ENCODE peak calls at places on chromosomes 16 and 17, in five cellular contexts. H is gastrocnemius medialis, A is A549, N is uterus, W is heart left ventricle. U is an unnamed sample.

GRCh38 chr16:11151156-11151904 is 104.7 kb downstream of the SOCS1 start:
- DNase-seq in H (no peak), A (no peak), N (no peak), W (no peak), U (no peak)

GRCh38 chr16:1296688-1297412 is 12.6 kb upstream of the UBE2I start:
- DNase-seq in H (peak), A (peak), N (no peak), W (no peak), U (peak)

GRCh38 chr17:61687769-61688168 is 96.8 kb upstream of the NACA2 start:
- DNase-seq in H (no peak), A (no peak), N (no peak), W (no peak), U (no peak)

GRCh38 chr17:80671823-80672105 is 127.1 kb downstream of the RPTOR start:
- DNase-seq in H (no peak), A (no peak), N (no peak), W (no peak), U (no peak)

GRCh38 chr16:24977673-24978065 is 37.5 kb downstream of the ARHGAP17 start:
- DNase-seq in H (no peak), A (no peak), N (no peak), W (no peak), U (no peak)

GRCh38 chr17:3539881-3540540 is 17.6 kb downstream of the TRPV3 start:
- DNase-seq in H (no peak), A (no peak), N (no peak), W (no peak), U (no peak)

GRCh38 chr16:20622498-20622870 is 46.3 kb upstream of the ACSM2B start:
- DNase-seq in H (no peak), A (no peak), N (no peak), W (no peak), U (no peak)

GRCh38 chr16:81873843-81874752 is 95.0 kb downstream of the PLCG2 start:
- DNase-seq in H (no peak), A (peak), N (peak), W (no peak), U (peak)

GRCh38 chr16:49890876-49891275 is 35.0 kb upstream of the ZNF423 start:
- DNase-seq in H (no peak), A (no peak), N (no peak), W (peak), U (no peak)

GRCh38 chr16:51394401-51394800 is 243.3 kb upstream of the SALL1 start:
- DNase-seq in H (no peak), A (no peak), N (no peak), W (no peak), U (no peak)

GRCh38 chr16:64428463-64428862 is 693.4 kb downstream of the CDH11 start:
- DNase-seq in H (no peak), A (no peak), N (no peak), W (no peak), U (peak)

GRCh38 chr17:59746849-59747445 is 39.5 kb downstream of the VMP1 start:
- DNase-seq in H (no peak), A (peak), N (no peak), W (no peak), U (peak)

GRCh38 chr17:16924701-16925440 is 47.0 kb downstream of the TNFRSF13B start:
- DNase-seq in H (no peak), A (no peak), N (no peak), W (no peak), U (no peak)

GRCh38 chr17:50972579-50972978 is 106.4 kb upstream of the TOB1 start:
- DNase-seq in H (no peak), A (no peak), N (no peak), W (no peak), U (no peak)

GRCh38 chr17:48457080-48457836 is 27.2 kb upstream of the SKAP1 start:
- DNase-seq in H (no peak), A (peak), N (peak), W (peak), U (no peak)

GRCh38 chr17:82882715-82883446 is 43.1 kb upstream of the ZNF750 start:
- DNase-seq in H (no peak), A (no peak), N (no peak), W (peak), U (no peak)

GRCh38 chr16:61813339-61813738 is 222.9 kb downstream of the CDH8 start:
- DNase-seq in H (no peak), A (no peak), N (no peak), W (no peak), U (no peak)

GRCh38 chr16:14186954-14187306 is 115.8 kb downstream of the MRTFB start:
- DNase-seq in H (peak), A (no peak), N (no peak), W (no peak), U (no peak)

GRCh38 chr17:65514082-65514481 is 47.4 kb downstream of the AXIN2 start:
- DNase-seq in H (no peak), A (no peak), N (no peak), W (no peak), U (no peak)
- TF ChIP-seq POLR2A in H (no peak), A (no peak), N (no peak), W (no peak), U (no peak)

GRCh38 chr17:36949461-36949927 is 740 bp downstream of the AATF start:
- DNase-seq in H (no peak), A (no peak), N (no peak), W (no peak), U (no peak)

GRCh38 chr17:36950027-36950426 is 1.3 kb downstream of the AATF start:
- DNase-seq in H (no peak), A (no peak), N (no peak), W (no peak), U (no peak)

GRCh38 chr17:36947922-36948716 is 635 bp upstream of the AATF start:
- DNase-seq in H (no peak), A (no peak), N (no peak), W (no peak), U (peak)

GRCh38 chr17:36946726-36947091 is 2.0 kb upstream of the AATF start:
- DNase-seq in H (no peak), A (no peak), N (no peak), W (no peak), U (no peak)

GRCh38 chr17:36948717-36949460 is at the start of gene AATF:
- DNase-seq in H (peak), A (peak), N (peak), W (peak), U (peak)
- TF ChIP-seq POLR2A in H (peak), A (peak), N (peak), W (no peak), U (peak)

GRCh38 chr17:78186689-78187595 is at the start of the genes AFMID and TK1:
- DNase-seq in H (peak), A (peak), N (peak), W (peak), U (peak)
- TF ChIP-seq POLR2A in H (peak), A (peak), N (no peak), W (peak), U (peak)

DNA sequence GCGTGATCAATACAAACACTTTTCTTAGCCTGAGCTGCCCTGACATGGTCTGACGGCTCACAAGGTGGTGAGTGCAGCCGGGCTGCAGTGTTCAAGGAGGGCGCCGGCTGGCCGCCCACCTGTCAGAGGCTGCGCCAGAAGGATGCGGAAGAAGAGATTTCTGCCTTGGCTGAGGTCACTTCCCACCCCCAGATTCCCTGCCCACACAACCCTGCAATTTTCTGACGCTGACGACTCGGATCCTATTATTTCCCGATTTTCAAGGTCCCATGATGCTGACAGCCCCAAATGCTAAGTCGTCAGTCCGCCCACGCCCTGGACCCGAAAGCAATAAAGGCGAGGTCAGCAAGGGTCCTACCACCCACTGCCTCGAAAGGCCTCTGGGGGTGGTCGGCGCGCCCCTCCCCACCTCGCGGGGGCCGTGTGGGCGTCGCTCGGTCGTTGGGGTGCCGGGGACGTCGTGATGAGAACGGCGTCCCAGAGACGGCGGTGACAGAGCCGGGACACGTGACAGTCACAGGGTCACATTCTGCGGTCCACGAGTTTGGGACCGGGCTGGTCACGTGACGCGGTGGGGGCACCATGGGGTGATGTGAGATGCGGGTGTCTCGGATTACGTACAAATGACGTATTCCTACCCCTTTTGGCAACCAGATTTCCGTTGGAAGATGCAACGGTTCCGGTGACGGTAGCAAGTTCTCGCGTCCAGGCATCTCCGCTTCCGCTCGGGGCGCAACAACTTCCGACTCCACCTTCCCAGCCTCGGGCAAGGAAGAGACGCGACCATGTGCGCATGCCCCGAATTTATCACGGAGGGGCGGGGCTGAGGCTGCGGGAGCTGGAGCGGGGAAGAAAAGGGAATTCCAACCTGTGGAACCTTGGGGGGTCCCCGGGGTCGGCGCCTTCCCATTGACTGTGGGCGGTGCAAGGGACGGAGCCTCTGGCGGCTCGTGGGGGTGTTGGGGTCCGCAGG is at the start of gene STX4:
- DNase-seq in H (peak), A (peak), N (peak), W (peak), U (peak)
- TF ChIP-seq POLR2A in H (peak), A (no peak), N (peak), W (no peak), U (peak)

GRCh38 chr16:28925386-28926228 is 569 bp upstream of the RABEP2 start:
- DNase-seq in H (peak), A (peak), N (peak), W (peak), U (peak)
- TF ChIP-seq POLR2A in H (peak), A (peak), N (peak), W (no peak), U (peak)

GRCh38 chr16:85228463-85228862 is 116.2 kb upstream of the CIBAR2 start:
- DNase-seq in H (no peak), A (no peak), N (no peak), W (no peak), U (no peak)

GRCh38 chr16:85228970-85229430 is 116.7 kb upstream of the CIBAR2 start:
- DNase-seq in H (no peak), A (no peak), N (no peak), W (no peak), U (no peak)

GRCh38 chr16:85225721-85226120 is 113.4 kb upstream of the CIBAR2 start:
- DNase-seq in H (no peak), A (no peak), N (no peak), W (no peak), U (no peak)

GRCh38 chr16:85227924-85228462 is 115.7 kb upstream of the CIBAR2 start:
- DNase-seq in H (no peak), A (no peak), N (peak), W (no peak), U (no peak)

GRCh38 chr16:85227262-85227923 is 115.1 kb upstream of the CIBAR2 start:
- DNase-seq in H (no peak), A (no peak), N (no peak), W (no peak), U (no peak)
- TF ChIP-seq POLR2A in H (no peak), A (no peak), N (no peak), W (no peak), U (no peak)

GRCh38 chr16:69761983-69762842 is at the start of gene WWP2:
- DNase-seq in H (peak), A (peak), N (peak), W (peak), U (peak)
- TF ChIP-seq POLR2A in H (peak), A (peak), N (peak), W (no peak), U (peak)

GRCh38 chr17:75856062-75856681 is 1.0 kb upstream of the WBP2 start:
- DNase-seq in H (no peak), A (peak), N (no peak), W (no peak), U (no peak)

GRCh38 chr17:75864448-75864871 is 9.3 kb upstream of the WBP2 start:
- DNase-seq in H (no peak), A (no peak), N (peak), W (peak), U (peak)

GRCh38 chr17:75861927-75862317 is 6.8 kb upstream of the WBP2 start:
- DNase-seq in H (no peak), A (no peak), N (no peak), W (no peak), U (no peak)
- TF ChIP-seq POLR2A in H (no peak), A (no peak), N (peak), W (no peak), U (no peak)